ENCODE peak calls at places on chromosome 2, in six cellular contexts. T, A, W, F, E and I are unnamed samples.

GRCh38 chr2:46326231-46326980 is 29.2 kb downstream of the EPAS1 start:
- DNase-seq in T (peak), W (no peak), A (peak), E (no peak), F (no peak), I (peak)

GRCh38 chr2:84970266-84970955 is 550 bp upstream of the KCMF1 start:
- DNase-seq in T (peak), E (peak), A (peak), W (peak), F (peak), I (peak)

GRCh38 chr2:189679224-189679623 is 4.8 kb downstream of the ANKAR start:
- DNase-seq in T (no peak), A (no peak), W (no peak), E (no peak), F (no peak), I (no peak)

GRCh38 chr2:168521342-168521741 is 65.3 kb downstream of the CERS6 start:
- DNase-seq in E (no peak), F (no peak), A (no peak), T (no peak), W (no peak), I (no peak)

GRCh38 chr2:213065583-213066444 is 85.6 kb downstream of the IKZF2 start:
- DNase-seq in F (peak), E (peak), A (peak), W (peak), T (peak), I (peak)

GRCh38 chr2:191217580-191217979 is 27.6 kb upstream of the MYO1B start:
- DNase-seq in W (no peak), A (no peak), T (no peak), E (no peak), F (peak), I (no peak)

GRCh38 chr2:191714925-191715324 is 37.0 kb downstream of the NABP1 start:
- DNase-seq in F (no peak), W (no peak), E (no peak), A (no peak), T (no peak), I (no peak)

GRCh38 chr2:240329116-240329665 is 106.3 kb upstream of the GPC1 start:
- DNase-seq in A (no peak), F (no peak), T (no peak), W (no peak), E (no peak), I (peak)

GRCh38 chr2:64562148-64562784 is 38.1 kb downstream of the AFTPH start:
- DNase-seq in T (no peak), E (no peak), A (no peak), W (no peak), F (peak), I (no peak)

GRCh38 chr2:172427256-172427989 is at the start of gene ITGA6:
- DNase-seq in T (peak), A (peak), W (peak), E (peak), F (peak), I (peak)

GRCh38 chr2:26011990-26012856 is 21.7 kb upstream of the RAB10 start:
- DNase-seq in F (peak), W (peak), E (peak), A (peak), T (peak), I (peak)

GRCh38 chr2:160227252-160227651 is 27.2 kb upstream of the ITGB6 start:
- DNase-seq in W (no peak), F (peak), T (no peak), E (no peak), A (no peak), I (no peak)

GRCh38 chr2:49044680-49045079 is 109.6 kb downstream of the FSHR start:
- DNase-seq in E (no peak), T (no peak), A (peak), F (no peak), W (no peak), I (no peak)

GRCh38 chr2:36562973-36563532 is 34.9 kb downstream of the FEZ2 start:
- DNase-seq in E (no peak), T (no peak), W (no peak), A (no peak), F (no peak), I (no peak)

GRCh38 chr2:29560566-29560965 is 360.8 kb downstream of the ALK start:
- DNase-seq in A (no peak), T (no peak), F (no peak), W (no peak), E (no peak), I (no peak)

GRCh38 chr2:239160226-239161143 is 240.3 kb downstream of the HDAC4 start:
- DNase-seq in W (peak), F (no peak), E (no peak), T (no peak), A (peak), I (peak)

GRCh38 chr2:38750793-38751042 is 443 bp downstream of the SRSF7 start:
- DNase-seq in W (peak), T (peak), F (no peak), E (peak), A (peak), I (peak)

GRCh38 chr2:150370600-150370999 is 116.9 kb downstream of the RND3 start:
- DNase-seq in A (no peak), E (peak), F (no peak), W (no peak), T (no peak), I (no peak)

GRCh38 chr2:179981085-179981484 is 26.0 kb downstream of the CWC22 start:
- DNase-seq in W (no peak), T (no peak), F (peak), A (no peak), E (no peak), I (no peak)

GRCh38 chr2:8609357-8609804 is 72.5 kb upstream of the ID2 start:
- DNase-seq in F (no peak), A (peak), W (no peak), T (no peak), E (peak), I (no peak)

GRCh38 chr2:126620302-126620701 is 35.7 kb upstream of the GYPC start:
- DNase-seq in E (no peak), W (no peak), A (no peak), F (no peak), T (no peak), I (no peak)

GRCh38 chr2:120678251-120678650 is 57.4 kb upstream of the GLI2 start:
- DNase-seq in F (no peak), E (no peak), T (no peak), W (no peak), A (no peak), I (no peak)

GRCh38 chr2:63399171-63399570 is 189.1 kb downstream of the WDPCP start:
- DNase-seq in E (no peak), A (peak), T (no peak), F (no peak), W (no peak), I (no peak)

GRCh38 chr2:233336541-233336940 is 17.8 kb upstream of the DGKD start:
- DNase-seq in W (no peak), E (peak), F (no peak), T (no peak), A (no peak), I (no peak)

GRCh38 chr2:43051316-43051715 is 175.1 kb downstream of the ZFP36L2 start:
- DNase-seq in E (peak), W (no peak), T (no peak), F (peak), A (no peak), I (no peak)

GRCh38 chr2:228917195-228917594 is 353.9 kb downstream of the PID1 start:
- DNase-seq in T (no peak), E (no peak), F (peak), A (no peak), W (no peak), I (no peak)

GRCh38 chr2:120108749-120109148 is 95.9 kb downstream of the EPB41L5 start:
- DNase-seq in A (no peak), T (no peak), W (no peak), E (no peak), F (peak), I (no peak)

GRCh38 chr2:221555511-221555845 is 16.6 kb downstream of the EPHA4 start:
- DNase-seq in E (no peak), W (no peak), F (no peak), A (no peak), T (no peak), I (no peak)
- H3K4me3 ChIP-seq in E (no peak), W (peak), F (no peak), A (peak), T (no peak), I (no peak)

GRCh38 chr2:218476676-218477075 is 57.8 kb downstream of the VIL1 start:
- DNase-seq in T (no peak), W (no peak), E (peak), A (no peak), F (no peak), I (no peak)

GRCh38 chr2:218478544-218478943 is 59.6 kb downstream of the VIL1 start:
- DNase-seq in E (no peak), A (no peak), T (no peak), F (no peak), W (no peak), I (no peak)

GRCh38 chr2:218474527-218474926 is 55.6 kb downstream of the VIL1 start:
- DNase-seq in A (no peak), T (no peak), E (no peak), W (no peak), F (no peak), I (no peak)

GRCh38 chr2:218482651-218483050 is 63.7 kb downstream of the VIL1 start:
- DNase-seq in F (peak), T (no peak), A (no peak), E (no peak), W (no peak), I (no peak)

DNA sequence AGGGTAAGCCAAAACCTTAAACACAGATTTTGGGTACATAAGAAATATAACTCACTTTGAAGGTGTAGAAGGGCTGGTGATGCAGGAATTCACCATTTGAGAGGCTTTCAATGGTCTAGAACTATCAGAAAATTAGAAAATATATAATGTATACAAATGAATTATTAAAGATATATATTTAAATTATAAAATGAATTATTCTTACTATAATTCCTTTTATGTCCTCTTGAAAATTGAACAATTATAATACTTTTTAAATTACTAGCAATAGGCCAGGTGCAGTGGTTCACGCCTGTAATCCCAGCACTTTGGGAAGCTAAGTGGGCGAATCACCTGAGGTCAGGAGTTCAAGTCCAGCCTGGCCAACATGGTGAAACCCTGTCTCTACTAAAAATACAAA is 60.7 kb downstream of the VIL1 start:
- DNase-seq in F (no peak), T (no peak), E (no peak), A (no peak), W (no peak), I (no peak)
- H3K4me3 ChIP-seq in F (no peak), T (no peak), E (no peak), A (no peak), W (no peak), I (no peak)

GRCh38 chr2:176092270-176093144 is at the start of gene HOXD13:
- DNase-seq in A (peak), F (no peak), T (no peak), W (no peak), E (no peak), I (no peak)
- H3K4me3 ChIP-seq in A (peak), F (no peak), T (no peak), W (peak), E (no peak), I (no peak)

GRCh38 chr2:230224458-230224857 is 1.1 kb upstream of the SP140 start:
- DNase-seq in T (no peak), A (no peak), F (no peak), E (no peak), W (no peak), I (no peak)

GRCh38 chr2:230230087-230230486 is 4.6 kb downstream of the SP140 start:
- DNase-seq in W (no peak), F (peak), T (no peak), A (peak), E (no peak), I (no peak)

GRCh38 chr2:230225486-230225885 is at the start of gene SP140:
- DNase-seq in F (no peak), E (peak), W (peak), A (no peak), T (peak), I (peak)

GRCh38 chr2:230227216-230227615 is 1.7 kb downstream of the SP140 start:
- DNase-seq in W (no peak), T (no peak), E (no peak), F (no peak), A (no peak), I (no peak)

DNA sequence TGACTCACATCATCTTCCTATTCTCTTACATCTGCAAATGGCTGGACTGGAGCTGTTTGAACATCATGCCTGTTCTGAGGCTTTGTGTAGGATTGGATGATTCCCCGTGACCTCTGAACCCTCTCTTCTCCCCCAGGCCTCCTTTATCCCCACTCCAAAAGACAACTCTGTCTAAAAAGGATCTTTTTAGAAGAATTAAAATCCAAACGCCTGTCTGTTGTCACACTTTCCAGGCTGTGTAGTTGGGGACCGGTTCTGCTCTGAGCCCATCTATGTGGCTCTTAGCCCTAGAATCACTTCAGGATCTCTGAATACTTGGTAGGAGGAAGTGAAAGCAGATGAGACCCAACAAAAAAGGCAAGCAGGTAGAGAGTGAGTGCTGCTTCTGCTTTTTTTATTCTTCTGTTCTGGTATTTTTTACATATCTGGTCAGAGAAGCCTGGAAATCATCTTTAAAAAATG is 585 bp downstream of the SP140 start:
- DNase-seq in T (no peak), F (no peak), E (no peak), W (no peak), A (no peak), I (no peak)
- H3K4me3 ChIP-seq in T (no peak), F (no peak), E (no peak), W (no peak), A (no peak), I (no peak)

GRCh38 chr2:11743846-11744553 is 2.4 kb upstream of the LPIN1 start:
- DNase-seq in F (peak), E (peak), T (peak), W (peak), A (peak), I (peak)

GRCh38 chr2:11746807-11747459 is 501 bp downstream of the LPIN1 start:
- DNase-seq in T (peak), F (peak), A (peak), E (peak), W (no peak), I (no peak)

GRCh38 chr2:11744631-11745394 is 1.6 kb upstream of the LPIN1 start:
- DNase-seq in E (no peak), T (peak), W (peak), A (peak), F (peak), I (no peak)

GRCh38 chr2:11746376-11746806 is at the start of gene LPIN1:
- DNase-seq in E (peak), T (peak), A (peak), W (peak), F (peak), I (peak)

DNA sequence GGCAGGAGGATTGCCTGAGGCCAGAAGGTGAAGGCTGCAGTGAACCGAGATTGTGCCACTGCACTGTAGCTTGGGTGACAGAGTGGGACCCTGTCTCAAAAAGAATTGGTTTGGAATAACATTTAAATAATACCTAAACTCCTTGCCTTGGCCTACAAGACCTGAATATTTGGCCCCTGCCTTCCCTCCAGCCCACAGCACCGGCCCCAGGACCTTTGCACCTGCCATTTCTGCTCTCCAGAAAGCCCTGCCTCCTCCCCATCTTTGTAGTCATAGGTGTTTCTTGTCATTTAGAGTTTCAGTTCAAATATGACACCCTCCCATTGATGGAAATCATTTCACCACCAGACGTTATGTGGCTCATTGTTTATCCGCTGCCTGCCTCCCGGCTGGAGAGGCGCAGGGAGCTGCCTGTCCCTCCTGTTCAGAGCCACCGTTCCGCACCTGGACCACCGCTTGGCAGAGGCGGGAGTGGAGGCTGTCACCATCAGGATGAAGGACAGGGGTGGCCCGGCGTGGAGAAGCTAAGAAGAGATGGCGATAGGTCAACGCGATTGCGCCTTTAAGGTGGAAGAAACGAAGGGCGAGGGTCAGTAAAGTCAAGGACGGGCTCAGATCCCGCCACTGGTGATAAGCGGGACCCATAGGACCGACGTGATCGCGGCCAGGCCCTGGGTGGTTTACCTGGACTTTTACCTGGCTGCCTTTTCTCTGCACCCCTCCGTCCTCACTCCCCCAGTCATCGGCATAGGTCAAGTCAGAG is 638 bp upstream of the LPIN1 start:
- DNase-seq in E (no peak), T (no peak), F (no peak), W (no peak), A (no peak), I (no peak)
- H3K4me3 ChIP-seq in E (no peak), T (no peak), F (peak), W (peak), A (no peak), I (peak)

GRCh38 chr2:28437142-28437835 is 44.6 kb downstream of the FOSL2 start:
- DNase-seq in W (peak), T (no peak), E (peak), F (no peak), A (no peak), I (no peak)
- H3K4me3 ChIP-seq in W (no peak), T (no peak), E (no peak), F (no peak), A (no peak), I (no peak)

GRCh38 chr2:231036131-231036530 is 1.2 kb upstream of the C2orf72 start:
- DNase-seq in F (no peak), E (no peak), A (no peak), T (no peak), W (no peak), I (peak)

GRCh38 chr2:231037731-231038482 is 584 bp downstream of the C2orf72 start:
- DNase-seq in T (no peak), F (no peak), W (no peak), A (peak), E (peak), I (no peak)

GRCh38 chr2:231038483-231039293 is 1.4 kb downstream of the C2orf72 start:
- DNase-seq in T (no peak), E (no peak), W (no peak), A (peak), F (no peak), I (no peak)

GRCh38 chr2:231036578-231037106 is 681 bp upstream of the C2orf72 start:
- DNase-seq in T (no peak), F (no peak), E (no peak), W (no peak), A (no peak), I (no peak)

DNA sequence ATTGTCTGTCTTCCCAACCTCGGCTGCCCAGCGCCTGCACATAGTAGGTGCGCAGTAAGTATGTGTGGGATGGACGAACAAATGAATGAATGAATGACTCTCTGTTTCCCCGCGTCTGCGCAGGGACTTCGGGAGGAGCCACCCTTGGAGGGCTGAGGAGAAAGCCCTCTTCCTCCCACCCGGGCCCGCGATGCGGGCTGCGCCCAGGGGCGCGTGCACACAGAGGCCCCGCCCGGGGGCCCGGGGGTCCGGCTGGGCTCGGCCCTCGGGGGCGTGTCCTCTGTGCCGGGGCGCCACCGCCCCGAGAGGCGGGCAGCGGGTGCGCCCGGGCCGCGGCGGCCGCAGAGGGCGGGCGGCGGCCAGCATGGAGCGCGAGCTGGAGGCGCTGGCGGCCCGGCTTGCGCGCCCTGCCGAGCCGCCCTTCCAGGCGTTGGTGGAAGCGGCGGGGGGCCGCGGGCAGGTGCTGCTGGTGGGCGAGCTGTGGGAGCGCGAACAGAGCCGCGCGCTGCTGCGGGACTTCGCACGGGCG is at the start of gene C2orf72:
- DNase-seq in F (no peak), W (no peak), T (no peak), A (peak), E (peak), I (no peak)
- H3K4me3 ChIP-seq in F (no peak), W (peak), T (peak), A (peak), E (peak), I (peak)

GRCh38 chr2:96437512-96437911 is 67.6 kb downstream of the NEURL3 start:
- DNase-seq in A (no peak), E (no peak), W (no peak), F (no peak), T (no peak), I (no peak)
- H3K4me3 ChIP-seq in A (no peak), E (no peak), W (no peak), F (no peak), T (no peak), I (no peak)